ENCODE peak calls at places on chromosomes 11 and 22, in six cellular contexts. V is mammary epithelial cell, I is uterus, Z is heart right ventricle, B is AG04450, F is fibroblast of lung. O is an unnamed sample.

GRCh38 chr11:111500481-111500880 is 11.7 kb downstream of the BTG4 start:
- DNase-seq in F (no peak), Z (no peak), V (peak), I (no peak), B (no peak), O (no peak)

GRCh38 chr22:44543781-44544181 is 45.7 kb upstream of the RTL6 start:
- DNase-seq in F (no peak), Z (no peak), I (no peak), V (no peak), B (no peak), O (no peak)

GRCh38 chr22:35987487-35987886 is 41.1 kb downstream of the RBFOX2 start:
- DNase-seq in B (no peak), Z (no peak), I (no peak), F (peak), V (no peak), O (no peak)

GRCh38 chr11:5251746-5252145 is 2.1 kb upstream of the HBG1 start:
- DNase-seq in B (no peak), Z (no peak), F (no peak), V (no peak), I (no peak), O (no peak)

GRCh38 chr11:16430674-16431073 is 74.3 kb upstream of the SOX6 start:
- DNase-seq in F (no peak), I (no peak), Z (no peak), V (no peak), B (no peak), O (no peak)

GRCh38 chr11:4025957-4026324 is 68.7 kb upstream of the RRM1 start:
- DNase-seq in Z (no peak), B (no peak), F (peak), I (no peak), V (no peak), O (no peak)

GRCh38 chr11:130476922-130477491 is 28.6 kb downstream of the ADAMTS15 start:
- DNase-seq in I (no peak), V (no peak), B (no peak), F (no peak), Z (no peak), O (no peak)

GRCh38 chr11:47233989-47234668 is 14.5 kb downstream of the ACP2 start:
- DNase-seq in Z (peak), I (peak), V (peak), B (no peak), F (peak), O (no peak)

GRCh38 chr11:74221816-74222215 is 50.7 kb downstream of the PPME1 start:
- DNase-seq in Z (no peak), F (no peak), I (no peak), V (no peak), B (no peak), O (no peak)

DNA sequence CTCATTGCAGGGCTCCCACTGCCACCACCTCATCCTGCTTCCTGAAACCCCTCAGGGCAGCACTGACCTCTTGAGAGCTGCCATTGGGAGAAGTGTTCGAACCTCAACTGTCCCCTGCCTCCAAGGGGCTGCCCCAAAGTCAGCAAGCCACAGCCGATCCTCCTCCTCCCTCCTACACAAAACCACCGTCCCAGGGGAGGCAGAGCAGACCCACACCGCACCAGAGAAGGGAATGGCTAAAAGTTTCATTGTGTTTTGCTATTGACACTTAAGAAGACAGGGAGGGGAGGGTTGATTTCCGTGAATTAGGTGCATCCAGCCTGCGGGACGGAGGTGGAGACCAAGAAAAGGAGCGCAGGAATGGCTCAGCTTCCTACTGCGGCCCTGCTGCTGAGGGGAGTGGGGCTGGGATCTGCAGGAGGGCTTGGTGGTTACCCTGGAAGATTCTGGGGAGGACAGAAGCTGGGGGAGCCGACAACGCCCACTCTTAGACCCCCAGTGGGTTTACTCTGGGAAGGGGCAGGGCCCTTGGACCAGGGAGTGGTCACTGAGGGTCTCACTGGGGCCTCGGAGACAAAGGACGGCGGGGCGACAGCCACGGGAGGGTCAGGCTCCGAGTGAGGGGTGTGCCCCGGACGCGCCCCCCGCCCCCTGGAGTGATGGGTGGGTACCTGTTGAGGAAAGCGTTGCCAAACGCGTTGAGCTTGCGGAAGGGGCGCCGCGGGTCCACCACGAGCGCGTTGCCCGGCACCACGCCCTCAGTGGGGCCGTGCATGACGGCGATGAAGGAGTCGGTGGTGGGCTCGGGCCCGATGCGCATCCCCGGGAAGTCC is 815 bp downstream of the EHD1 start:
- DNase-seq in I (no peak), F (no peak), V (no peak), Z (no peak), B (no peak), O (no peak)
- H3K27ac ChIP-seq in I (peak), F (peak), V (peak), Z (peak), B (peak), O (peak)

GRCh38 chr11:37849731-37850130 is 1251.7 kb upstream of the RAG2 start:
- DNase-seq in F (no peak), I (no peak), B (no peak), V (no peak), Z (no peak), O (no peak)
- H3K27ac ChIP-seq in F (no peak), I (no peak), B (no peak), V (no peak), Z (no peak), O (no peak)

DNA sequence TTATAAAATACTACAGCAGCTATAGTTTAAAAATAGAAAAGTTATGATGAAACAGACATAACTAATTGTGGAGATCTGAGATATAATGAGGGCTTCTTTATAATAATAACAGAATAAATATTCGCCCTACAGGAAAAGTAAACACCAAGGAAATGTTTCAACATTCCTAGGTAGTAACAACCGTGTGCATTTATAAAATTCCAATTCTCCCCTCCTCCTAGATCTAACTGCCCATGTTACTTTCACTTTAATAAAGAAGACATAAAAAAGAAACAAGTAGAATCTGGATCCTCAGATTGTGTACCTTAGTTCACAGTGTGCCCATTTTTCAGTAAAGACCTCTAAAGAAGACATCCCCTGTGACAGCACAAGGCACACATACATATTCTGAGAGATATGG is 57.8 kb upstream of the MN1 start:
- DNase-seq in B (no peak), V (no peak), F (no peak), Z (no peak), I (no peak), O (no peak)
- H3K27ac ChIP-seq in B (peak), V (no peak), F (peak), Z (peak), I (peak), O (no peak)

DNA sequence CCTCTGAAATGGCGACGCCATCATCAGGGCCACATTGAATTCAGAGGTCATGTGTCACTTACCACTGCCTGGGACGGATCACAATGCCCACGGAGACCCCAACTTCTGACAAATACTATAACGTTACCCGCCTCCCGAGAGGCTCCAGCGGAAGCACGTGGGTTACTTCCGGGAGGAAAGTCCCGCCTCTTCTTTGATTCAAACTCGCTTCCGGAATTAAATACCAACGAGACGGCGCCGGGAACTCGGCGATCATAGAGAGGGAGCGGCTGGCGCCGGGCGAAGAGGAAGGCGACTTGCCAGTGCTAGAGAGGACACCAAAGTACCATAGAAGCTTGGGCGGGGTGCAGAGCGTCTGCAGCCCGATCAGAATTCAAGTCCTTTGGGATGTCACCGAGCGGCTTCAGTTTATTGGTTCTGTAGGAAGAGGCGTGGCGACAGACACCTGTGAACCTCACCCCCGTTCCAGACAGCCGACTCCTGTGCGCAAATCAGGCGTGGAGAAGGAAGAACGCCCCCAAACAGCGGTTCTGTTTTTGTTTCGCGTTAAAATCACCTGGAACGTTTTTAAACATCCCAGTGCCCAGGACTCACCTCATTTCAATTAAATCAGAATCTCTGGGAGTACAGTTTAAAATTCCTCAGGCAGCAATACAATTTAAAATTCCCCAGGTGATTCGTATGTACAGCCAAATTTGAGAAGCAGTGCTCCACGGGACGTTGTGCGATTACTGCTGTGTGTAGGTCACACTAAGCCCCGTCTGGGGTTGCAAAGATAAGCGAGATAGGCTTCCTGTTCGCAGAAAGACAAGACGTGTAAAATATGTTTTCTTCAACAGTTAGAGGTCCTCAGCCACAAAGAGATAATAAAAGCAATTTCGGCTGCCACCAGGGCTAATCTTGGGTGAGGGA is at the start of gene TIMM10:
- DNase-seq in I (peak), V (peak), B (peak), F (peak), Z (peak), O (peak)
- H3K27ac ChIP-seq in I (peak), V (peak), B (no peak), F (peak), Z (peak), O (peak)

DNA sequence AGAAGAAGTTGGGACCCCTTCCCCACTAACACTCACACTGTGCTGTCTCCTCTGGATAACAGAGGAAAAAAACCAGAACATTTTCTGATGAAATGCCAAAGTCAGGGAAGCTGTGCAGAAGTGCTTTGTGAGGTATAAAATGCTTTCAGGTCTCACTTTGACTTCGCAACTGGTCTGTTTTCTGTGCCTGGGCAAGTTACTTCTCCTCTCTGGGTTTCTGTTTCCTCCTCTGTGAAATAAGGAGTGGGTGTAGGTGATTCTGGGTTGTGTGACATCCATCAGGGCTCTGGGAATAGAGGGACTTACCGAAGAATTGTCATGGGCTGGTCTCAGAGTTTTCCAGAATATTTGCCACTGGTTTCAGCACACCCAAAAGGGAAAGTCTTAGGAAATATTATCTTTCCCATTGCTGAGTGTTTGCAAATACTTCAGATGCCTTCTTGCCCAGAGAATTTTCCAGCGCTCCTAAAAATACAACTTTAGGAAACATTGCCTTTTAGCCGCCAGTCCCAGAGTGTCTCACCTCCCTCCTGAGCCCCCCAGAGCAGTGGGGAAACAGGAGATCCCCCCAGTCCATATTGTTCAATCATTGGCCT is 118.5 kb downstream of the KIAA1671 start:
- DNase-seq in F (peak), I (no peak), B (no peak), V (no peak), Z (no peak), O (no peak)
- H3K27ac ChIP-seq in F (no peak), I (no peak), B (no peak), V (no peak), Z (no peak), O (no peak)

GRCh38 chr11:1317432-1317831 is 8.0 kb upstream of the TOLLIP start:
- DNase-seq in V (no peak), Z (no peak), F (no peak), B (no peak), I (no peak), O (no peak)
- H3K27ac ChIP-seq in V (no peak), Z (no peak), F (no peak), B (no peak), I (no peak), O (no peak)

GRCh38 chr11:62398011-62398994 is 20.5 kb upstream of the SCGB1A1 start:
- DNase-seq in F (peak), I (peak), V (no peak), Z (peak), B (no peak), O (no peak)
- H3K27ac ChIP-seq in F (no peak), I (peak), V (no peak), Z (peak), B (no peak), O (peak)

GRCh38 chr22:32830473-32830872 is 29.0 kb downstream of the TIMP3 start:
- DNase-seq in V (no peak), F (no peak), I (no peak), Z (peak), B (no peak), O (no peak)
- H3K27ac ChIP-seq in V (no peak), F (no peak), I (peak), Z (peak), B (no peak), O (no peak)

DNA sequence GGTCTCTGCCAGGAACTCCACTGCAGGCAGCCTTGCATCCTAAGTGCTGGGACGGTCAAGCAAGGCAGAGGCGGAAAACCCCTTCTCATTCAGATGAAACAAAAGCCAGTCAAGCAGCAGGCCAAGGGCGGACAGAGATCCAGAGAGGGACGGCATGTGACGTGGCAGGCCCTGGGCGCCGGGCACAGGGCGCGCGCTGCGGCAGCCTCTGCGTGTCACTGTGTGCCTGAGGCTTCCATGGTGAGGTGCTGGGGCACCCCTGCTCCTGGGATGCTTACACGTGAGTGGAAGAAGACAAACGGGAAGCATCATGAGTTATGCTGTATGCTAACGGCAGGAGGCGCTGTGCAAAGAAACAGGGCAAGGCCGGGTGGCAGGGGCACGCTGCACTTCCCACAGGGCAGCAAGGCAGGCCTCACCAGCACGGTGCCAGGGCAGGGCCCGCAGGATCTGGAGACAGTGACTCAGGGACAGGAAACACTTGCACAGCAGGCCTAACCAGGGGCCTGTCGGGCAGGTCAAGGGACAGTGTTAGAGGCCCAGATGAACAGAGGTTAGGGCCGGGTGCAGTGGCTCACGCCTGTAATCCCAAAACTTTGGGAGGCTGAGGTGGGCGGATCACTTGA is 6.1 kb downstream of the TOLLIP start:
- DNase-seq in F (peak), B (no peak), V (peak), Z (peak), I (peak), O (no peak)
- H3K27ac ChIP-seq in F (no peak), B (no peak), V (no peak), Z (no peak), I (no peak), O (peak)